ENCODE peak calls at places on chromosome 5, in nine cellular contexts. U is HFFc6; Q is activated CD4-positive, alpha-beta T cell treated with anti-CD3 and anti-CD28 coated beads for 24 hours; J is epithelial cell of esophagus; T is mesenchymal stem cell; M is stimulated activated CD4-positive, alpha-beta T cell treated with anti-CD3 and anti-CD28 coated beads, Interleukin-1b, Interleukin-23, amount 100 ng/mL, for 4 hours; R is mammary epithelial cell; B is HuH-7; P is colonic mucosa. E is an unnamed sample.

GRCh38 chr5:170357853-170358497 is 31.2 kb downstream of the KCNMB1 start:
- DNase-seq in U (no peak), Q (no peak), J (no peak), T (no peak), M (no peak), R (no peak), B (no peak), P (peak), E (peak)

GRCh38 chr5:172816887-172817418 is 17.1 kb upstream of the ERGIC1 start:
- DNase-seq in U (peak), Q (no peak), J (peak), T (peak), M (no peak), R (peak), B (no peak), P (no peak), E (no peak)

GRCh38 chr5:57334475-57334874 is 148.1 kb downstream of the ACTBL2 start:
- DNase-seq in U (no peak), Q (no peak), J (no peak), T (no peak), M (no peak), R (no peak), B (no peak), P (no peak), E (no peak)

GRCh38 chr5:1264211-1264610 is 30.7 kb downstream of the TERT start:
- DNase-seq in U (peak), Q (no peak), J (no peak), T (no peak), M (no peak), R (no peak), B (no peak), P (no peak), E (no peak)

GRCh38 chr5:135135530-135136201 is 101.6 kb upstream of the PITX1 start:
- DNase-seq in U (no peak), Q (no peak), J (peak), T (peak), M (no peak), R (peak), B (no peak), P (peak), E (no peak)

GRCh38 chr5:137751869-137752491 is 2.2 kb downstream of the HNRNPA0 start:
- DNase-seq in U (peak), Q (no peak), J (peak), T (peak), M (no peak), R (peak), B (peak), P (peak), E (no peak)

GRCh38 chr5:170450041-170450660 is 53.7 kb upstream of the KCNIP1 start:
- DNase-seq in U (no peak), Q (no peak), J (no peak), T (no peak), M (no peak), R (no peak), B (no peak), P (no peak), E (no peak)

GRCh38 chr5:176631383-176631970 is 1.0 kb downstream of the EIF4E1B start:
- DNase-seq in U (no peak), Q (no peak), J (no peak), T (no peak), M (no peak), R (no peak), B (no peak), P (no peak), E (no peak)

GRCh38 chr5:136145030-136145429 is 12.4 kb downstream of the SMAD5 start:
- DNase-seq in U (no peak), Q (no peak), J (no peak), T (no peak), M (no peak), R (no peak), B (no peak), P (no peak), E (no peak)

GRCh38 chr5:8770431-8770830 is 775.4 kb downstream of the SEMA5A start:
- DNase-seq in U (no peak), Q (no peak), J (peak), T (no peak), M (no peak), R (no peak), B (no peak), P (no peak), E (no peak)

GRCh38 chr5:181205735-181206401 is 872 bp upstream of the TRIM7 start:
- DNase-seq in U (no peak), Q (no peak), J (peak), T (peak), M (no peak), R (no peak), B (no peak), P (peak), E (no peak)

GRCh38 chr5:59864718-59865117 is 28.8 kb downstream of the PDE4D start:
- DNase-seq in U (no peak), Q (no peak), J (no peak), T (no peak), M (no peak), R (no peak), B (no peak), P (no peak), E (no peak)

GRCh38 chr5:175741556-175741955 is 83.7 kb downstream of the HRH2 start:
- DNase-seq in U (no peak), Q (no peak), J (no peak), T (no peak), M (no peak), R (no peak), B (no peak), P (no peak), E (no peak)

GRCh38 chr5:73496984-73497457 is 1.2 kb upstream of the BTF3 start:
- DNase-seq in U (peak), Q (no peak), J (peak), T (peak), M (no peak), R (peak), B (peak), P (no peak), E (no peak)

GRCh38 chr5:104498281-104498680 is 935.7 kb upstream of the NUDT12 start:
- DNase-seq in U (no peak), Q (no peak), J (peak), T (peak), M (no peak), R (no peak), B (no peak), P (no peak), E (no peak)

GRCh38 chr5:4216142-4216541 is 620.5 kb downstream of the IRX1 start:
- DNase-seq in U (no peak), Q (no peak), J (no peak), T (no peak), M (no peak), R (no peak), B (no peak), P (no peak), E (no peak)

GRCh38 chr5:163352531-163352930 is 84.9 kb upstream of the CCNG1 start:
- DNase-seq in U (no peak), Q (no peak), J (no peak), T (no peak), M (no peak), R (no peak), B (no peak), P (no peak), E (no peak)

GRCh38 chr5:81783401-81783800 is 32.5 kb upstream of the SSBP2 start:
- DNase-seq in U (no peak), Q (no peak), J (no peak), T (no peak), M (no peak), R (no peak), B (no peak), P (no peak), E (no peak)

GRCh38 chr5:122776143-122776542 is 1.3 kb downstream of the SNX2 start:
- DNase-seq in U (no peak), Q (no peak), J (no peak), T (no peak), M (no peak), R (no peak), B (no peak), P (peak), E (no peak)

GRCh38 chr5:10629661-10630060 is 65.8 kb downstream of the ANKRD33B start:
- DNase-seq in U (no peak), Q (no peak), J (no peak), T (no peak), M (no peak), R (no peak), B (no peak), P (no peak), E (no peak)

GRCh38 chr5:3609120-3609681 is 13.6 kb downstream of the IRX1 start:
- DNase-seq in U (no peak), Q (no peak), J (no peak), T (no peak), M (no peak), R (no peak), B (no peak), P (no peak), E (no peak)

GRCh38 chr5:175746851-175747250 is 89.0 kb downstream of the HRH2 start:
- DNase-seq in U (peak), Q (no peak), J (peak), T (peak), M (no peak), R (peak), B (no peak), P (no peak), E (no peak)

GRCh38 chr5:73380710-73381586 is 67.6 kb downstream of the FOXD1 start:
- DNase-seq in U (no peak), Q (no peak), J (no peak), T (no peak), M (no peak), R (no peak), B (no peak), P (no peak), E (no peak)